ENCODE peak calls at places on chromosome 17, in five cellular contexts. One of them, this sample, is unnamed.

GRCh38 chr17:66904760-66905637 is 59.5 kb upstream of the CACNG4 start:
- DNase-seq in K562: no peak
- DNase-seq in HCT116: no peak
- DNase-seq in H1: no peak
- DNase-seq in SK-N-SH: peak
- DNase-seq in this sample: no peak

GRCh38 chr17:79220201-79220714 is 145.6 kb downstream of the ENGASE start:
- DNase-seq in K562: no peak
- DNase-seq in H1: no peak
- DNase-seq in SK-N-SH: peak
- DNase-seq in HCT116: no peak
- DNase-seq in this sample: no peak

GRCh38 chr17:72931163-72931562 is 161.3 kb downstream of the SLC39A11 start:
- DNase-seq in HCT116: no peak
- DNase-seq in SK-N-SH: no peak
- DNase-seq in K562: no peak
- DNase-seq in H1: no peak
- DNase-seq in this sample: no peak

GRCh38 chr17:1725642-1726511 is 1.4 kb downstream of the WDR81 start:
- DNase-seq in K562: no peak
- DNase-seq in HCT116: no peak
- DNase-seq in SK-N-SH: peak
- DNase-seq in H1: no peak
- DNase-seq in this sample: no peak

GRCh38 chr17:32495347-32496253 is 8.8 kb downstream of the CDK5R1 start:
- DNase-seq in HCT116: no peak
- DNase-seq in H1: no peak
- DNase-seq in SK-N-SH: peak
- DNase-seq in K562: no peak
- DNase-seq in this sample: no peak

GRCh38 chr17:14332331-14332730 is 31.4 kb downstream of the HS3ST3B1 start:
- DNase-seq in K562: no peak
- DNase-seq in SK-N-SH: no peak
- DNase-seq in HCT116: no peak
- DNase-seq in H1: no peak
- DNase-seq in this sample: no peak

GRCh38 chr17:48587276-48588073 is 2.6 kb downstream of the HOXB3 start:
- DNase-seq in SK-N-SH: no peak
- DNase-seq in H1: no peak
- DNase-seq in HCT116: no peak
- DNase-seq in K562: no peak
- DNase-seq in this sample: no peak

GRCh38 chr17:40346061-40346767 is 18.3 kb downstream of the GJD3 start:
- DNase-seq in H1: no peak
- DNase-seq in K562: no peak
- DNase-seq in HCT116: no peak
- DNase-seq in SK-N-SH: no peak
- DNase-seq in this sample: no peak

GRCh38 chr17:76145231-76146052 is 4.4 kb upstream of the FOXJ1 start:
- DNase-seq in HCT116: no peak
- DNase-seq in H1: no peak
- DNase-seq in K562: no peak
- DNase-seq in SK-N-SH: no peak
- DNase-seq in this sample: no peak

GRCh38 chr17:15463363-15463762 is 4.1 kb downstream of the CDRT4 start:
- DNase-seq in HCT116: no peak
- DNase-seq in H1: no peak
- DNase-seq in SK-N-SH: no peak
- DNase-seq in K562: no peak
- DNase-seq in this sample: peak

GRCh38 chr17:50129946-50130777 is at the start of gene SAMD14:
- DNase-seq in SK-N-SH: peak
- DNase-seq in H1: no peak
- DNase-seq in K562: peak
- DNase-seq in HCT116: no peak
- DNase-seq in this sample: peak

GRCh38 chr17:73760186-73760758 is 116.0 kb upstream of the SDK2 start:
- DNase-seq in HCT116: no peak
- DNase-seq in SK-N-SH: no peak
- DNase-seq in H1: no peak
- DNase-seq in K562: peak
- DNase-seq in this sample: no peak

GRCh38 chr17:47252766-47253512 is 688 bp upstream of the ITGB3 start:
- DNase-seq in SK-N-SH: no peak
- DNase-seq in HCT116: no peak
- DNase-seq in H1: no peak
- DNase-seq in K562: no peak
- DNase-seq in this sample: no peak

GRCh38 chr17:57442914-57443571 is 186.7 kb downstream of the MSI2 start:
- DNase-seq in HCT116: no peak
- DNase-seq in K562: no peak
- DNase-seq in H1: no peak
- DNase-seq in SK-N-SH: no peak
- DNase-seq in this sample: no peak

GRCh38 chr17:48832491-48832890 is 1.7 kb downstream of the CALCOCO2 start:
- DNase-seq in HCT116: no peak
- DNase-seq in K562: no peak
- DNase-seq in H1: no peak
- DNase-seq in SK-N-SH: no peak
- DNase-seq in this sample: no peak

GRCh38 chr17:2178798-2179505 is 124.0 kb downstream of the HIC1 start:
- DNase-seq in SK-N-SH: no peak
- DNase-seq in HCT116: no peak
- DNase-seq in H1: no peak
- DNase-seq in K562: no peak
- DNase-seq in this sample: no peak

GRCh38 chr17:67629963-67630320 is 87.8 kb upstream of the NOL11 start:
- DNase-seq in HCT116: peak
- DNase-seq in SK-N-SH: peak
- DNase-seq in H1: no peak
- DNase-seq in K562: peak
- DNase-seq in this sample: peak

GRCh38 chr17:39016193-39017153 is 49.3 kb upstream of the FBXO47 start:
- DNase-seq in H1: no peak
- DNase-seq in HCT116: no peak
- DNase-seq in K562: no peak
- DNase-seq in SK-N-SH: no peak
- DNase-seq in this sample: no peak

GRCh38 chr17:14048169-14048568 is 21.1 kb upstream of the COX10 start:
- DNase-seq in K562: no peak
- DNase-seq in HCT116: no peak
- DNase-seq in SK-N-SH: peak
- DNase-seq in H1: no peak
- DNase-seq in this sample: peak

GRCh38 chr17:17947966-17948365 is 24.2 kb downstream of the TOM1L2 start:
- DNase-seq in H1: no peak
- DNase-seq in HCT116: no peak
- DNase-seq in K562: no peak
- DNase-seq in SK-N-SH: no peak
- DNase-seq in this sample: peak

GRCh38 chr17:3659541-3660111 is 8.8 kb downstream of the TAX1BP3 start:
- DNase-seq in HCT116: no peak
- DNase-seq in H1: no peak
- DNase-seq in SK-N-SH: no peak
- DNase-seq in K562: no peak
- DNase-seq in this sample: no peak

GRCh38 chr17:68441064-68441770 is 16.1 kb downstream of the WIPI1 start:
- DNase-seq in H1: no peak
- DNase-seq in K562: peak
- DNase-seq in HCT116: no peak
- DNase-seq in SK-N-SH: no peak
- DNase-seq in this sample: no peak

GRCh38 chr17:2414665-2415064 is 13.8 kb upstream of the MNT start:
- DNase-seq in H1: no peak
- DNase-seq in SK-N-SH: no peak
- DNase-seq in HCT116: no peak
- DNase-seq in K562: no peak
- DNase-seq in this sample: no peak

GRCh38 chr17:80421381-80422090 is 6.6 kb downstream of the ENDOV start:
- DNase-seq in K562: no peak
- DNase-seq in H1: no peak
- DNase-seq in SK-N-SH: peak
- DNase-seq in HCT116: no peak
- DNase-seq in this sample: no peak

GRCh38 chr17:66775881-66776400 is 59.0 kb upstream of the CACNG5 start:
- DNase-seq in HCT116: no peak
- DNase-seq in SK-N-SH: no peak
- DNase-seq in H1: no peak
- DNase-seq in K562: no peak
- DNase-seq in this sample: no peak

GRCh38 chr17:77212081-77212832 is 71.5 kb downstream of the SEC14L1 start:
- DNase-seq in K562: no peak
- DNase-seq in SK-N-SH: no peak
- DNase-seq in H1: no peak
- DNase-seq in HCT116: no peak
- DNase-seq in this sample: no peak

DNA sequence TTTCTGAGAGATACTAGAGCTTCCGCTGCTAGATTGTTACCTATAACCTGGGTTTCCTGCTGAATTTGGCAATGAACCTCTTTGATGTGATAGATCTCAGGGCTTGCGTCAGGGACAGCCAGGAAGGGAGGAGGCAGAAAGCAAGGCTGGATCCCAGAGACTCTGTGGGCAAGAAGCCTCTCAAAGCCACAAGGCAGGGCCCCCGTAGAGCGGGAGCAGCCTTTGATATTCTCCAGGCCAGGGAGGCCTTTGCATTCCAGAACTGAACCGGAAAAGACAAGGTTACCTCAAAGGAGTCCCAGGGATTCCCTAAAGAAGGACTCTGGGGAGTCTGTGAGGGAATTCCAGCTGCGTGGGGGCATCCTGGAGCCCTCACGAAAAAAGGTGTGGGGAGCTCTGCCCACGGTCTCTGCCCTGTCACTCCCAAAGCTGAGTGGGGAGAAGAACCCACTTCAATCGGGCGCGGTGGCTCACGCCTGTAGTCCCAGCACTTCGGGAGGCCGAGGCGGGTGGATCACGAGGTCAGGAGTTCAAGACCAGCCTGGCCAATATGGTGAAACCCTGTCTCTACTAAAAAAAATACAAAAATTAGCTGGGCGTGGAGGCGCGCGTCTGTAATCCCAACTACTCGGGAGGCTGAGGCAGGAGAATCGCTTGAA is 14.3 kb upstream of the SCIMP start:
- DNase-seq in SK-N-SH: no peak
- DNase-seq in HCT116: no peak
- DNase-seq in H1: no peak
- DNase-seq in K562: no peak
- DNase-seq in this sample: no peak
- TF ChIP-seq JUND in SK-N-SH: no peak
- TF ChIP-seq JUND in HCT116: no peak
- TF ChIP-seq JUND in H1: no peak
- TF ChIP-seq JUND in K562: no peak
- TF ChIP-seq JUND in this sample: no peak

GRCh38 chr17:37742762-37743611 is 1.9 kb downstream of the HNF1B start:
- DNase-seq in HCT116: no peak
- DNase-seq in H1: no peak
- DNase-seq in K562: no peak
- DNase-seq in SK-N-SH: peak
- DNase-seq in this sample: no peak

GRCh38 chr17:37743875-37744632 is 805 bp downstream of the HNF1B start:
- DNase-seq in H1: no peak
- DNase-seq in SK-N-SH: peak
- DNase-seq in HCT116: no peak
- DNase-seq in K562: no peak
- DNase-seq in this sample: no peak

GRCh38 chr17:37744633-37744927 is 279 bp downstream of the HNF1B start:
- DNase-seq in HCT116: no peak
- DNase-seq in K562: no peak
- DNase-seq in H1: no peak
- DNase-seq in SK-N-SH: no peak
- DNase-seq in this sample: no peak

GRCh38 chr17:37742114-37742761 is 2.6 kb downstream of the HNF1B start:
- DNase-seq in HCT116: no peak
- DNase-seq in K562: no peak
- DNase-seq in SK-N-SH: peak
- DNase-seq in H1: no peak
- DNase-seq in this sample: peak

DNA sequence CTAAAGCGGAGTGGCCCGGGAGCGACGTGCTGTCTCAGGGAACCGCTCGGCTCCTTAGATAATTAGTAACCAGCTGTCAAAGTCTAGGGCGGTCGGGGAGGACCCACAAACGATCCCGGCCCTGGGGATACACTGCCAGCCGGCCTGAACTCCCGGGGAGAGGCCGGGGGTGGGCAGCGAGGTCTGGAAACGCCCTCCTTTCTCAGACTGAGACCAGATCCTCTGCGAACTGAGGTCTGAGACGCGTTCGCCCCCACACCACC is 1.3 kb downstream of the HNF1B start:
- DNase-seq in K562: no peak
- DNase-seq in SK-N-SH: peak
- DNase-seq in HCT116: no peak
- DNase-seq in H1: no peak
- DNase-seq in this sample: no peak
- TF ChIP-seq JUND in K562: no peak
- TF ChIP-seq JUND in SK-N-SH: no peak
- TF ChIP-seq JUND in HCT116: no peak
- TF ChIP-seq JUND in H1: no peak
- TF ChIP-seq JUND in this sample: no peak

GRCh38 chr17:82079001-82079677 is 13.5 kb upstream of the DUS1L start:
- DNase-seq in K562: no peak
- DNase-seq in HCT116: no peak
- DNase-seq in H1: no peak
- DNase-seq in SK-N-SH: no peak
- DNase-seq in this sample: no peak
- TF ChIP-seq JUND in K562: no peak
- TF ChIP-seq JUND in HCT116: no peak
- TF ChIP-seq JUND in H1: no peak
- TF ChIP-seq JUND in SK-N-SH: no peak
- TF ChIP-seq JUND in this sample: no peak

GRCh38 chr17:56110463-56111138 is 42.7 kb upstream of the ANKFN1 start:
- DNase-seq in HCT116: no peak
- DNase-seq in K562: no peak
- DNase-seq in H1: no peak
- DNase-seq in SK-N-SH: no peak
- DNase-seq in this sample: peak
- TF ChIP-seq JUND in HCT116: no peak
- TF ChIP-seq JUND in K562: no peak
- TF ChIP-seq JUND in H1: no peak
- TF ChIP-seq JUND in SK-N-SH: no peak
- TF ChIP-seq JUND in this sample: no peak

GRCh38 chr17:6843241-6843890 is 11.8 kb upstream of the TEKT1 start:
- DNase-seq in H1: no peak
- DNase-seq in K562: peak
- DNase-seq in HCT116: peak
- DNase-seq in SK-N-SH: peak
- DNase-seq in this sample: no peak
- TF ChIP-seq JUND in H1: no peak
- TF ChIP-seq JUND in K562: no peak
- TF ChIP-seq JUND in HCT116: no peak
- TF ChIP-seq JUND in SK-N-SH: no peak
- TF ChIP-seq JUND in this sample: no peak